ENCODE peak calls at places on chromosomes 6 and 20, in four cellular contexts. Y is mammary epithelial cell, C is caudate nucleus, B is AG04450. Z is an unnamed sample.
A peak's percentile ranks its signal among the peaks of the same experiment; 100 is the strongest.

GRCh38 chr6:26223677-26224546 is 136.7 kb downstream of the HFE start:
- DNase-seq in B (peak; percentile 89), C (no peak), Y (peak; percentile 91), Z (no peak)

GRCh38 chr20:57772349-57772964 is 62.6 kb upstream of the PMEPA1 start:
- DNase-seq in B (peak; percentile 6), Y (peak; percentile 85), C (no peak), Z (peak; percentile 56)

GRCh38 chr6:1163501-1163900 is 148.4 kb upstream of the FOXQ1 start:
- DNase-seq in C (no peak), B (no peak), Y (no peak), Z (no peak)

GRCh38 chr6:148757944-148758343 is 11.1 kb downstream of the UST start:
- DNase-seq in B (no peak), C (no peak), Y (no peak), Z (no peak)

GRCh38 chr20:58995461-58996225 is 11.4 kb downstream of the CTSZ start:
- DNase-seq in Y (peak; percentile 5), B (no peak), C (no peak), Z (peak; percentile 54)

GRCh38 chr6:25882066-25882496 is 8.0 kb upstream of the SLC17A3 start:
- DNase-seq in B (no peak), Y (no peak), C (no peak), Z (no peak)

GRCh38 chr20:56289652-56290051 is 41.1 kb downstream of the MC3R start:
- DNase-seq in C (no peak), B (no peak), Y (peak; percentile 23), Z (no peak)

GRCh38 chr20:61328906-61329558 is 77.0 kb downstream of the CDH4 start:
- DNase-seq in Y (no peak), C (peak; percentile 13), B (no peak), Z (no peak)

GRCh38 chr20:33079267-33079666 is at the start of gene BPIFB4:
- DNase-seq in C (no peak), Y (peak; percentile 1), B (no peak), Z (no peak)

GRCh38 chr6:43211960-43212359 is 17.3 kb downstream of the DNPH1 start:
- DNase-seq in C (no peak), B (no peak), Y (no peak), Z (no peak)

GRCh38 chr6:101722991-101723579 is 329.6 kb downstream of the GRIK2 start:
- DNase-seq in Y (peak; percentile 83), B (peak; percentile 88), C (no peak), Z (peak; percentile 21)

GRCh38 chr20:17557675-17558006 is 12.2 kb upstream of the DSTN start:
- DNase-seq in Y (peak; percentile 92), C (no peak), B (peak; percentile 70), Z (no peak)

GRCh38 chr6:167588181-167588919 is 238.4 kb upstream of the AFDN start:
- DNase-seq in B (no peak), Y (no peak), C (no peak), Z (no peak)

GRCh38 chr6:15399651-15400470 is 154.0 kb downstream of the JARID2 start:
- DNase-seq in B (peak; percentile 48), C (peak; percentile 76), Y (no peak), Z (peak; percentile 28)

GRCh38 chr6:42281016-42281533 is 63.4 kb upstream of the MRPS10 start:
- DNase-seq in B (no peak), C (no peak), Y (peak; percentile 54), Z (no peak)

GRCh38 chr6:115838763-115839401 is 221.8 kb downstream of the FRK start:
- DNase-seq in B (no peak), C (no peak), Y (peak; percentile 29), Z (no peak)

GRCh38 chr6:157077251-157077650 is 246.1 kb downstream of the TMEM242 start:
- DNase-seq in Y (no peak), C (no peak), B (no peak), Z (no peak)

GRCh38 chr20:20456736-20457135 is 88.8 kb downstream of the INSM1 start:
- DNase-seq in B (no peak), C (no peak), Y (no peak), Z (no peak)

GRCh38 chr20:14127831-14128230 is 132.5 kb downstream of the MACROD2 start:
- DNase-seq in C (no peak), B (no peak), Y (no peak), Z (no peak)

GRCh38 chr6:31654574-31655348 is 933 bp upstream of the APOM start:
- DNase-seq in B (no peak), Y (no peak), C (no peak), Z (no peak)

GRCh38 chr6:23224540-23224939 is 655.2 kb downstream of the HDGFL1 start:
- DNase-seq in C (no peak), B (no peak), Y (no peak), Z (no peak)

GRCh38 chr6:108001696-108002231 is 43.8 kb upstream of the SEC63 start:
- DNase-seq in C (no peak), B (no peak), Y (no peak), Z (no peak)

GRCh38 chr20:32470025-32470861 is 112.1 kb downstream of the ASXL1 start:
- DNase-seq in Y (peak; percentile 20), C (no peak), B (no peak), Z (peak; percentile 70)

GRCh38 chr6:42644211-42644610 is 78.2 kb downstream of the PRPH2 start:
- DNase-seq in Y (no peak), B (no peak), C (no peak), Z (no peak)